ENCODE peak calls at places on chromosomes 11 and 22, in seven cellular contexts. J, Q, M, B, U, O and X are unnamed samples.

GRCh38 chr11:94897330-94897768 is 76.0 kb downstream of the CWC15 start:
- DNase-seq in J (peak), B (no peak), O (no peak), U (peak), Q (peak), M (peak), X (peak)

GRCh38 chr11:118608268-118609214 is 1.1 kb downstream of the PHLDB1 start:
- DNase-seq in M (peak), O (no peak), B (no peak), Q (peak), J (peak), U (no peak), X (no peak)

GRCh38 chr11:134266841-134267251 is 9.3 kb upstream of the GLB1L3 start:
- DNase-seq in Q (no peak), O (no peak), B (no peak), J (peak), M (no peak), U (no peak), X (no peak)

GRCh38 chr11:114059984-114060401 is 482 bp downstream of the ZBTB16 start:
- DNase-seq in U (no peak), J (no peak), B (no peak), M (no peak), Q (peak), O (no peak), X (no peak)

GRCh38 chr22:23204541-23205157 is 24.3 kb downstream of the BCR start:
- DNase-seq in J (no peak), B (no peak), Q (peak), M (no peak), O (no peak), U (no peak), X (no peak)

GRCh38 chr11:64864473-64865285 is 13.7 kb downstream of the EHD1 start:
- DNase-seq in B (peak), M (peak), U (no peak), Q (peak), J (peak), O (no peak), X (no peak)

GRCh38 chr11:2432628-2433071 is 11.7 kb downstream of the TRPM5 start:
- DNase-seq in Q (no peak), J (no peak), O (no peak), M (no peak), B (no peak), U (no peak), X (no peak)

GRCh38 chr11:126481303-126481680 is 125.8 kb downstream of the ST3GAL4 start:
- DNase-seq in B (no peak), M (no peak), O (no peak), J (no peak), Q (no peak), U (no peak), X (no peak)

GRCh38 chr11:106231591-106231990 is 154.1 kb downstream of the AASDHPPT start:
- DNase-seq in B (no peak), M (no peak), Q (no peak), U (no peak), J (peak), O (no peak), X (no peak)

GRCh38 chr22:21816787-21817496 is 50.5 kb downstream of the MAPK1 start:
- DNase-seq in B (no peak), O (no peak), J (peak), U (peak), Q (no peak), M (no peak), X (peak)

GRCh38 chr22:43990044-43990443 is 34.1 kb upstream of the PARVB start:
- DNase-seq in Q (no peak), U (no peak), M (no peak), O (no peak), J (no peak), B (no peak), X (no peak)

GRCh38 chr11:131884461-131885073 is 514.2 kb downstream of the NTM start:
- DNase-seq in Q (no peak), U (no peak), B (no peak), J (peak), M (no peak), O (no peak), X (no peak)

GRCh38 chr11:17384002-17384511 is 4.4 kb downstream of the KCNJ11 start:
- DNase-seq in J (peak), O (no peak), Q (peak), M (peak), B (no peak), U (peak), X (peak)

GRCh38 chr22:21599053-21599893 is 30.5 kb downstream of the YDJC start:
- DNase-seq in M (no peak), J (no peak), U (no peak), O (no peak), B (no peak), Q (no peak), X (no peak)

GRCh38 chr22:30863161-30863833 is 105.3 kb downstream of the MORC2 start:
- DNase-seq in U (no peak), O (no peak), M (peak), Q (peak), B (no peak), J (no peak), X (no peak)

GRCh38 chr11:9047986-9048522 is 43.3 kb downstream of the SCUBE2 start:
- DNase-seq in U (no peak), M (no peak), O (no peak), J (peak), B (no peak), Q (no peak), X (no peak)

GRCh38 chr22:43310311-43310710 is 32.9 kb downstream of the SCUBE1 start:
- DNase-seq in M (no peak), B (no peak), Q (no peak), U (no peak), O (no peak), J (peak), X (no peak)

GRCh38 chr22:42596376-42596775 is 18.3 kb downstream of the POLDIP3 start:
- DNase-seq in Q (no peak), B (no peak), U (no peak), M (no peak), O (no peak), J (no peak), X (no peak)

GRCh38 chr11:45809456-45810395 is 4.8 kb downstream of the SLC35C1 start:
- DNase-seq in Q (no peak), J (no peak), M (no peak), B (no peak), O (no peak), U (no peak), X (no peak)

GRCh38 chr22:27377901-27378300 is 423.7 kb downstream of the MN1 start:
- DNase-seq in M (no peak), O (no peak), B (no peak), J (no peak), Q (no peak), U (no peak), X (no peak)

GRCh38 chr11:36010010-36010740 is 66.3 kb downstream of the LDLRAD3 start:
- DNase-seq in O (no peak), Q (no peak), J (peak), B (no peak), M (no peak), U (no peak), X (no peak)

GRCh38 chr11:12282676-12283075 is 94.7 kb upstream of the PARVA start:
- DNase-seq in M (no peak), J (no peak), B (no peak), O (no peak), Q (no peak), U (no peak), X (no peak)

GRCh38 chr11:92707173-92707619 is 262.3 kb upstream of the MTNR1B start:
- DNase-seq in Q (no peak), M (no peak), U (no peak), O (no peak), B (no peak), J (no peak), X (no peak)

GRCh38 chr11:112173152-112173551 is 2.2 kb upstream of the BCO2 start:
- DNase-seq in Q (no peak), J (peak), O (no peak), M (no peak), U (no peak), B (no peak), X (no peak)

GRCh38 chr11:122690801-122691649 is 35.5 kb downstream of the UBASH3B start:
- DNase-seq in B (no peak), J (peak), U (no peak), O (no peak), Q (no peak), M (no peak), X (no peak)

GRCh38 chr11:65391007-65391406 is 4.6 kb downstream of the FRMD8 start:
- DNase-seq in Q (peak), J (peak), U (peak), B (no peak), O (no peak), M (no peak), X (no peak)